ENCODE peak calls at places on chromosomes 12 and 14, in five cellular contexts. One of them, this sample, is unnamed.

GRCh38 chr12:9340422-9341259 is 132.4 kb upstream of the PZP start:
- DNase-seq in mesenchymal stem cell: peak; percentile 85
- DNase-seq in H1: no peak
- DNase-seq in trophoblast cell: peak; percentile 48
- DNase-seq in IMR-90: peak; percentile 92
- DNase-seq in this sample: no peak

GRCh38 chr12:40336573-40337199 is 111.9 kb downstream of the LRRK2 start:
- DNase-seq in mesenchymal stem cell: peak; percentile 17
- DNase-seq in H1: no peak
- DNase-seq in trophoblast cell: peak; percentile 46
- DNase-seq in IMR-90: peak; percentile 5
- DNase-seq in this sample: no peak

GRCh38 chr12:65962921-65963883 is 138.9 kb downstream of the HMGA2 start:
- DNase-seq in mesenchymal stem cell: no peak
- DNase-seq in H1: peak; percentile 77
- DNase-seq in trophoblast cell: peak; percentile 37
- DNase-seq in IMR-90: no peak
- DNase-seq in this sample: no peak

GRCh38 chr12:64171715-64172114 is 50.4 kb downstream of the KICS2 start:
- DNase-seq in mesenchymal stem cell: peak; percentile 77
- DNase-seq in H1: no peak
- DNase-seq in trophoblast cell: peak; percentile 51
- DNase-seq in IMR-90: peak; percentile 67
- DNase-seq in this sample: no peak

GRCh38 chr12:130014485-130014807 is 110.6 kb upstream of the TMEM132D start:
- DNase-seq in mesenchymal stem cell: no peak
- DNase-seq in H1: peak; percentile 68
- DNase-seq in trophoblast cell: no peak
- DNase-seq in IMR-90: no peak
- DNase-seq in this sample: peak; percentile 14

GRCh38 chr12:103665971-103666370 is 78.9 kb downstream of the STAB2 start:
- DNase-seq in mesenchymal stem cell: no peak
- DNase-seq in H1: no peak
- DNase-seq in trophoblast cell: no peak
- DNase-seq in IMR-90: no peak
- DNase-seq in this sample: no peak

GRCh38 chr12:80264386-80264785 is 165.0 kb downstream of the OTOGL start:
- DNase-seq in mesenchymal stem cell: no peak
- DNase-seq in H1: no peak
- DNase-seq in trophoblast cell: peak; percentile 50
- DNase-seq in IMR-90: no peak
- DNase-seq in this sample: no peak

GRCh38 chr12:113368331-113368730 is 9.9 kb downstream of the PLBD2 start:
- DNase-seq in mesenchymal stem cell: no peak
- DNase-seq in H1: no peak
- DNase-seq in trophoblast cell: no peak
- DNase-seq in IMR-90: no peak
- DNase-seq in this sample: no peak

GRCh38 chr12:127328867-127329266 is 938.1 kb upstream of the TMEM132C start:
- DNase-seq in mesenchymal stem cell: no peak
- DNase-seq in H1: no peak
- DNase-seq in trophoblast cell: no peak
- DNase-seq in IMR-90: no peak
- DNase-seq in this sample: no peak

GRCh38 chr12:9947674-9948073 is 15.5 kb upstream of the CLEC2A start:
- DNase-seq in mesenchymal stem cell: no peak
- DNase-seq in H1: no peak
- DNase-seq in trophoblast cell: no peak
- DNase-seq in IMR-90: no peak
- DNase-seq in this sample: no peak

GRCh38 chr14:102504302-102504950 is 5.2 kb downstream of the ANKRD9 start:
- DNase-seq in mesenchymal stem cell: no peak
- DNase-seq in H1: no peak
- DNase-seq in trophoblast cell: no peak
- DNase-seq in IMR-90: no peak
- DNase-seq in this sample: no peak

GRCh38 chr12:115023898-115024297 is 339.9 kb upstream of the TBX3 start:
- DNase-seq in mesenchymal stem cell: no peak
- DNase-seq in H1: no peak
- DNase-seq in trophoblast cell: no peak
- DNase-seq in IMR-90: no peak
- DNase-seq in this sample: no peak

GRCh38 chr12:4809449-4810218 is 89.4 kb downstream of the GALNT8 start:
- DNase-seq in mesenchymal stem cell: no peak
- DNase-seq in H1: peak; percentile 73
- DNase-seq in trophoblast cell: peak; percentile 1
- DNase-seq in IMR-90: no peak
- DNase-seq in this sample: peak; percentile 32

GRCh38 chr12:53986686-53987180 is 1.8 kb downstream of the HOXC10 start:
- DNase-seq in mesenchymal stem cell: no peak
- DNase-seq in H1: no peak
- DNase-seq in trophoblast cell: no peak
- DNase-seq in IMR-90: no peak
- DNase-seq in this sample: no peak

GRCh38 chr14:63663428-63664142 is 21.9 kb upstream of the WDR89 start:
- DNase-seq in mesenchymal stem cell: no peak
- DNase-seq in H1: no peak
- DNase-seq in trophoblast cell: peak; percentile 73
- DNase-seq in IMR-90: no peak
- DNase-seq in this sample: no peak

GRCh38 chr12:46983393-46983793 is 96.0 kb upstream of the PCED1B start:
- DNase-seq in mesenchymal stem cell: no peak
- DNase-seq in H1: no peak
- DNase-seq in trophoblast cell: no peak
- DNase-seq in IMR-90: no peak
- DNase-seq in this sample: no peak

GRCh38 chr14:45249847-45250575 is 3.0 kb downstream of the MIS18BP1 start:
- DNase-seq in mesenchymal stem cell: peak; percentile 99
- DNase-seq in H1: no peak
- DNase-seq in trophoblast cell: peak; percentile 19
- DNase-seq in IMR-90: peak; percentile 94
- DNase-seq in this sample: no peak

GRCh38 chr14:79117561-79117960 is 947.4 kb downstream of the NRXN3 start:
- DNase-seq in mesenchymal stem cell: no peak
- DNase-seq in H1: no peak
- DNase-seq in trophoblast cell: no peak
- DNase-seq in IMR-90: no peak
- DNase-seq in this sample: no peak

GRCh38 chr14:64232095-64232830 is 61.9 kb downstream of the ESR2 start:
- DNase-seq in mesenchymal stem cell: peak; percentile 97
- DNase-seq in H1: no peak
- DNase-seq in trophoblast cell: no peak
- DNase-seq in IMR-90: peak; percentile 96
- DNase-seq in this sample: no peak

GRCh38 chr12:86666311-86666710 is 410.1 kb upstream of the MGAT4C start:
- DNase-seq in mesenchymal stem cell: no peak
- DNase-seq in H1: no peak
- DNase-seq in trophoblast cell: no peak
- DNase-seq in IMR-90: no peak
- DNase-seq in this sample: no peak

GRCh38 chr12:110109037-110109836 is 14.9 kb upstream of the IFT81 start:
- DNase-seq in mesenchymal stem cell: peak; percentile 96
- DNase-seq in H1: no peak
- DNase-seq in trophoblast cell: peak; percentile 49
- DNase-seq in IMR-90: peak; percentile 99
- DNase-seq in this sample: no peak

GRCh38 chr14:69399750-69400149 is 1.3 kb downstream of the SLC39A9 start:
- DNase-seq in mesenchymal stem cell: no peak
- DNase-seq in H1: no peak
- DNase-seq in trophoblast cell: peak; percentile 17
- DNase-seq in IMR-90: no peak
- DNase-seq in this sample: no peak

GRCh38 chr14:69398053-69398817 is at the start of the genes ERH and SLC39A9:
- DNase-seq in mesenchymal stem cell: peak; percentile 99
- DNase-seq in H1: peak; percentile 89
- DNase-seq in trophoblast cell: peak; percentile 99
- DNase-seq in IMR-90: peak; percentile 97
- DNase-seq in this sample: peak; percentile 94

GRCh38 chr14:69395929-69396328 is 2.2 kb downstream of the ERH start:
- DNase-seq in mesenchymal stem cell: no peak
- DNase-seq in H1: no peak
- DNase-seq in trophoblast cell: no peak
- DNase-seq in IMR-90: no peak
- DNase-seq in this sample: no peak

GRCh38 chr14:69400154-69400553 is 1.7 kb downstream of the SLC39A9 start:
- DNase-seq in mesenchymal stem cell: no peak
- DNase-seq in H1: no peak
- DNase-seq in trophoblast cell: no peak
- DNase-seq in IMR-90: no peak
- DNase-seq in this sample: no peak

DNA sequence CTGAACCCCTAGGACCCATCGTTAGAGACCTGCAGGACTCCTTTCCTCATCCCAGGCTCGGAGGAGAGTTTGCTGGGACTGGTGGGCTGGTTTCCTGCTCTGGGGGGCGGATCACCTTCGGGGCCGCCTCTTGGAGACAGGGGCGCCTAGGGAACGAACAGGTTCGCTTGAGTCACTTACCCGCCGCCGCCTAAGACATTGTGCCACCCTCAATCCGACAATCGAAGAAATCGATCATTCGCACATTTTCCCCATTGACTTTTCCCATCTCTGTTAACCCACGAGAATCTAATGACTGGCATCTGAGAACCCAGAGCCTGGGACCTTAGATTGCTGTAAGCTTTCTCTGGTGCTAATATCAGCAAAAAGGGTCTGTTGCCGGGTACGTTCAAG is 322 bp downstream of the SLC39A9 start:
- DNase-seq in mesenchymal stem cell: no peak
- DNase-seq in H1: no peak
- DNase-seq in trophoblast cell: no peak
- DNase-seq in IMR-90: no peak
- DNase-seq in this sample: no peak
- H3K14ac ChIP-seq in mesenchymal stem cell: no peak overlapping the region
- H3K14ac ChIP-seq in H1: no peak overlapping the region
- H3K14ac ChIP-seq in trophoblast cell: peak overlapping the region; percentile 81
- H3K14ac ChIP-seq in IMR-90: peak overlapping the region; percentile 95
- H3K14ac ChIP-seq in this sample: no peak overlapping the region

DNA sequence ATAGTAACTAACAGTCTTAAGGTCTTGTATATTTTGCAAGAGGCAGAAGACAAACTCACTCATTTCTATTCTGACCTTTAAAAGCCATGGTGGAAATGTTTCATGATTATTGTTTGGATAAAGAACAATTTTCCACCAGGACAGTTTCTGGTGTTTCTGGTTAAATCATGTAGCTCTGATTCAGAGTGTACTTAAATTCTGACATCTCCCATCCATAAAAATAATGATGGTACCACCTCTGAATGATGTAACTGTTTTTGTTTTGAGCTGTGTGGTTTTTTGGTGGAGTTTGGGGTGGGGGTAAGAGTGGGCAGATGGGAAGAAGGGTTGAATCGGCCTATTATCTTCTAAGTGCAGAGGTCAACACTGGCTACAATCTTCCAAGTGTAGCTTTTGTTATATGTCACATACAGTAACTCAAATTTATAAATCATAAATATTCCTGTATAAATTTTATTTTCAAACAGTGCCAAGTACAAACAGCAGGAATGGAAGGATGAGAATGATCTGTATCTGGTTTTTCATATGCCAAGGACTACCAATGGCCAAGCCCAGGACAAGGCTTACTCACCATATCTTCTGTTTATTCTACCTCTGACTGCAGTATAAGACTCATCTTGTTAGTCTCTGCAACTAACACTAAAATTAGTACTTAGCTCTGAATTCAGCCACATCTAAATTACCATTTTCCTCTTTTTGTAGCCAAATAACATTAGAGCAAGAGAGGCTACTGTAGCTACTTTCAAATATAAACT is 108.7 kb downstream of the BCAT1 start:
- DNase-seq in mesenchymal stem cell: peak; percentile 64
- DNase-seq in H1: no peak
- DNase-seq in trophoblast cell: no peak
- DNase-seq in IMR-90: peak; percentile 80
- DNase-seq in this sample: no peak
- H3K4me3 ChIP-seq in mesenchymal stem cell: no peak overlapping the region
- H3K4me3 ChIP-seq in H1: no peak overlapping the region
- H3K4me3 ChIP-seq in trophoblast cell: no peak overlapping the region
- H3K4me3 ChIP-seq in IMR-90: no peak overlapping the region
- H3K4me3 ChIP-seq in this sample: no peak overlapping the region

DNA sequence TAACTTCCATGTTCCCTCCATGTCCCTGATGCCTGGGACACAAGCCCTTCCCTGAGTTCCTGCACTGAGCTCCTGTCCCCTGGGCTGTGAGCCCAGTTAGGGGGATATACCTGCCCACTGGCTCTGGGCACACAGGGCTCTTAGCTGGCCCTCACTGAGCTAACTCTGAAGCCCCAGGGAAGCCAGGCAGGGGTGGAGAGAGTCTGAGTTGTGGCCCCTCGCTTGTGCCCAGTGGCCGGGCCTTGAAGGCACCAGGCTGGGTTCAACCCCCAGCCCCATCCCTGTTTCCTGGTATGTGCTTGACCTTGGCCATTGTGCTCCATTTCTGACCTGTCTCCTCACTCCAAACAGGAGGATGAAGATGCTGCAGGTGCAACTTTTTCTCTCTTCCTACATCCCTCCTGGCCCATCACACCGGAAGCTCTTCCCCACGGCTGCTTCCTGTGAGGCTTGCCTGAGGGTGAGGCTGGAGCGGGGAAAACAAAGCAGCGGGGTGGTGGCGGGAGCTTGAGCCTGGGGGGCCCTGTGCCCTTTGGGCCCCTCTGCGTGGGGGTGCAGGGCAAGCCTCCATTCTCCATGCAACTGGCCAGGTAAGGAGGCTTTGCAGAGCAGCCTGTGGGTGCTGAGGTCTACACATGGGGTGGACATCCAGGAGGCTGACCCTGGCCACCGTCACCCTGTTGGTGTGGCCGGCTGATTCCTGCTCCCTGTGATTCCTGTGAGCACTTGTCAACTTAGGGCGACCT is 70.9 kb downstream of the PRIMA1 start:
- DNase-seq in mesenchymal stem cell: no peak
- DNase-seq in H1: no peak
- DNase-seq in trophoblast cell: no peak
- DNase-seq in IMR-90: no peak
- DNase-seq in this sample: no peak
- H3K14ac ChIP-seq in mesenchymal stem cell: no peak overlapping the region
- H3K14ac ChIP-seq in H1: no peak overlapping the region
- H3K14ac ChIP-seq in trophoblast cell: no peak overlapping the region
- H3K14ac ChIP-seq in IMR-90: no peak overlapping the region
- H3K14ac ChIP-seq in this sample: no peak overlapping the region

GRCh38 chr12:116598341-116599284 is 39.4 kb downstream of the MAP1LC3B2 start:
- DNase-seq in mesenchymal stem cell: no peak
- DNase-seq in H1: no peak
- DNase-seq in trophoblast cell: peak; percentile 89
- DNase-seq in IMR-90: no peak
- DNase-seq in this sample: no peak
- H3K4me3 ChIP-seq in mesenchymal stem cell: no peak overlapping the region
- H3K4me3 ChIP-seq in H1: no peak overlapping the region
- H3K4me3 ChIP-seq in trophoblast cell: no peak overlapping the region
- H3K4me3 ChIP-seq in IMR-90: no peak overlapping the region
- H3K4me3 ChIP-seq in this sample: no peak overlapping the region

This sample was measured in neuronal stem cell.